ENCODE peak calls at places on chromosomes 7 and 10, in ten cellular contexts. Q is CD8-positive, alpha-beta T cell; J is aorta; H is T-helper 9 cell; B is substantia nigra; W is hypothalamus; I is MCF 10A; M is B cell; E is activated gamma-delta T cell treated with Interleukin-2 at 50 U/mL for 16 hours; U is natural killer cell treated with Interleukin-12 subunit alpha and Interleukin-12 subunit beta and Interleukin-15 and Interleukin-18, amount 100 ng/mL, for 72 hours. X is an unnamed sample.

GRCh38 chr7:69172357-69173098 is 425.7 kb upstream of the AUTS2 start:
- DNase-seq in Q (no peak), U (no peak), I (no peak), M (no peak), E (no peak), W (no peak), H (no peak), J (no peak), B (no peak), X (no peak)

GRCh38 chr7:43590862-43591550 is 8.1 kb downstream of the STK17A start:
- DNase-seq in J (no peak), U (no peak), M (peak; percentile 49), E (no peak), H (no peak), I (no peak), W (no peak), Q (no peak), B (no peak), X (no peak)

GRCh38 chr7:27883726-27884125 is 143.8 kb downstream of the TAX1BP1 start:
- DNase-seq in Q (no peak), E (no peak), I (no peak), H (no peak), M (no peak), J (no peak), W (no peak), U (no peak), B (no peak), X (no peak)

GRCh38 chr7:55019329-55019690 is 493 bp downstream of the EGFR start:
- DNase-seq in H (no peak), W (no peak), U (no peak), E (no peak), B (no peak), M (no peak), I (peak; percentile 46), J (peak; percentile 69), Q (no peak), X (peak; percentile 45)

GRCh38 chr10:12252882-12253546 is 57.0 kb downstream of the CDC123 start:
- DNase-seq in U (no peak), B (no peak), H (no peak), Q (no peak), W (no peak), J (no peak), M (peak; percentile 77), I (no peak), E (no peak), X (no peak)

GRCh38 chr10:78729366-78729765 is 339.4 kb upstream of the ZMIZ1 start:
- DNase-seq in Q (no peak), H (no peak), B (no peak), W (no peak), U (no peak), E (no peak), I (no peak), M (no peak), J (no peak), X (no peak)

GRCh38 chr10:97851341-97852001 is 1.8 kb downstream of the GOLGA7B start:
- DNase-seq in I (no peak), B (peak; percentile 76), J (no peak), E (no peak), M (peak; percentile 28), H (no peak), U (no peak), Q (peak; percentile 38), W (no peak), X (peak; percentile 63)

GRCh38 chr10:111128331-111129167 is 51.7 kb downstream of the ADRA2A start:
- DNase-seq in H (no peak), B (peak; percentile 43), M (no peak), E (no peak), Q (no peak), J (peak; percentile 63), W (no peak), U (no peak), I (peak; percentile 80), X (peak; percentile 4)

GRCh38 chr7:137940656-137941518 is 61.0 kb downstream of the CREB3L2 start:
- DNase-seq in U (no peak), Q (no peak), I (no peak), M (no peak), H (no peak), J (no peak), E (no peak), W (no peak), B (no peak), X (peak; percentile 38)

GRCh38 chr10:126088144-126088543 is 191.8 kb downstream of the FANK1 start:
- DNase-seq in E (no peak), M (no peak), W (no peak), U (no peak), B (no peak), Q (no peak), H (no peak), I (no peak), J (no peak), X (no peak)

GRCh38 chr10:110502851-110503301 is 5.2 kb downstream of the DUSP5 start:
- DNase-seq in E (no peak), I (peak; percentile 94), B (peak; percentile 38), M (peak; percentile 80), Q (no peak), W (no peak), H (no peak), J (peak; percentile 61), U (no peak), X (no peak)

GRCh38 chr7:45595809-45596664 is 21.9 kb downstream of the ADCY1 start:
- DNase-seq in E (no peak), J (no peak), B (no peak), U (peak; percentile 15), Q (no peak), I (no peak), M (no peak), W (no peak), H (no peak), X (no peak)

GRCh38 chr7:80440908-80441307 is 71.0 kb downstream of the GNAT3 start:
- DNase-seq in J (no peak), H (no peak), I (no peak), M (no peak), E (no peak), Q (no peak), W (no peak), U (no peak), B (no peak), X (no peak)

GRCh38 chr10:80144302-80145131 is 12.0 kb downstream of the PLAC9 start:
- DNase-seq in W (no peak), Q (peak; percentile 23), J (peak; percentile 60), M (no peak), U (no peak), B (no peak), H (peak; percentile 18), I (peak; percentile 36), E (peak; percentile 21), X (peak; percentile 43)

GRCh38 chr10:23095966-23096813 is 811 bp downstream of the MSRB2 start:
- DNase-seq in Q (peak; percentile 23), W (no peak), E (peak; percentile 17), U (no peak), I (peak; percentile 46), B (no peak), J (peak; percentile 73), H (peak; percentile 6), M (no peak), X (peak; percentile 43)

GRCh38 chr10:17216217-17216900 is 11.7 kb upstream of the VIM start:
- DNase-seq in H (no peak), M (no peak), W (no peak), E (no peak), J (no peak), Q (no peak), B (no peak), I (peak; percentile 87), U (no peak), X (peak; percentile 93)

GRCh38 chr10:7479861-7480598 is 69.2 kb upstream of the SFMBT2 start:
- DNase-seq in B (no peak), H (no peak), W (no peak), I (no peak), E (no peak), U (no peak), J (no peak), Q (no peak), M (no peak), X (no peak)

GRCh38 chr10:48941427-48942075 is 1.9 kb upstream of the LRRC18 start:
- DNase-seq in B (no peak), I (no peak), U (no peak), W (no peak), E (no peak), H (no peak), J (no peak), M (no peak), Q (no peak), X (no peak)

GRCh38 chr10:90274721-90275468 is 573.5 kb downstream of the KIF20B start:
- DNase-seq in W (no peak), Q (no peak), U (no peak), J (no peak), M (no peak), H (no peak), E (no peak), B (no peak), I (peak; percentile 7), X (peak; percentile 23)

GRCh38 chr7:138886501-138886917 is 88.5 kb upstream of the ATP6V0A4 start:
- DNase-seq in J (no peak), U (peak; percentile 68), H (no peak), W (no peak), I (peak; percentile 72), Q (peak; percentile 22), E (peak; percentile 45), M (no peak), B (no peak), X (peak; percentile 67)

GRCh38 chr7:32043688-32044087 is 26.5 kb downstream of the PDE1C start:
- DNase-seq in E (no peak), J (no peak), W (no peak), H (no peak), Q (no peak), U (no peak), B (no peak), I (peak; percentile 57), M (no peak), X (no peak)

GRCh38 chr7:41145656-41146055 is 557.2 kb downstream of the INHBA start:
- DNase-seq in H (no peak), B (no peak), E (no peak), I (no peak), M (no peak), J (no peak), Q (no peak), W (no peak), U (no peak), X (no peak)

GRCh38 chr7:106927541-106927940 is 62.5 kb downstream of the PIK3CG start:
- DNase-seq in Q (no peak), J (no peak), B (no peak), I (no peak), E (no peak), U (no peak), W (no peak), H (no peak), M (no peak), X (no peak)

GRCh38 chr7:134632937-134633540 is 13.6 kb upstream of the BPGM start:
- DNase-seq in E (peak; percentile 37), U (no peak), Q (peak; percentile 41), W (no peak), H (no peak), I (peak; percentile 61), B (no peak), J (no peak), M (peak; percentile 59), X (peak; percentile 77)

GRCh38 chr7:28083159-28083997 is 97.2 kb downstream of the JAZF1 start:
- DNase-seq in H (no peak), E (no peak), M (no peak), Q (no peak), U (no peak), B (no peak), J (peak; percentile 54), I (peak; percentile 91), W (no peak), X (peak; percentile 75)

GRCh38 chr7:16114633-16115032 is 306.7 kb downstream of the CRPPA start:
- DNase-seq in B (no peak), I (peak; percentile 39), E (no peak), Q (no peak), W (no peak), H (no peak), U (no peak), J (no peak), M (no peak), X (peak; percentile 71)

GRCh38 chr7:36564500-36564899 is 159.8 kb downstream of the AOAH start:
- DNase-seq in I (no peak), H (no peak), B (no peak), J (no peak), M (no peak), U (no peak), W (no peak), E (no peak), Q (no peak), X (no peak)

GRCh38 chr7:82481499-82482097 is 38.0 kb upstream of the CACNA2D1 start:
- DNase-seq in U (no peak), J (no peak), I (peak; percentile 26), E (no peak), M (no peak), B (no peak), Q (no peak), W (no peak), H (no peak), X (peak; percentile 30)

X was measured in epithelial cell of esophagus.